ENCODE peak calls at places on chromosomes 13 and 19, in ten cellular contexts. O is fibroblast of lung; W is bronchial epithelial cell; R is NCI-H2107; Q is fibroblast of mammary gland; J is NCI-H1417; I is stimulated activated CD8-positive, alpha-beta memory T cell treated with anti-CD3 and anti-CD28 coated beads, Interleukin-15, amount 100 ng/mL, for 24 hours; N is omental fat pad; Z is dorsolateral prefrontal cortex; S is RWPE1. L is an unnamed sample.

GRCh38 chr13:77784531-77784930 is 87.0 kb downstream of the SLAIN1 start:
- DNase-seq in O (no peak), W (no peak), R (no peak), Q (no peak), J (no peak), I (no peak), N (no peak), Z (no peak), S (no peak), L (no peak)

GRCh38 chr13:28117689-28118377 is 17.5 kb upstream of the FLT3 start:
- DNase-seq in O (no peak), W (no peak), R (no peak), Q (no peak), J (no peak), I (no peak), N (no peak), Z (no peak), S (no peak), L (no peak)

GRCh38 chr19:33447336-33448158 is 74.0 kb downstream of the CEBPG start:
- DNase-seq in O (no peak), W (no peak), R (no peak), Q (no peak), J (no peak), I (no peak), N (no peak), Z (no peak), S (no peak), L (no peak)

GRCh38 chr13:43203781-43204180 is 180.4 kb downstream of the DNAJC15 start:
- DNase-seq in O (no peak), W (no peak), R (no peak), Q (peak; percentile 32), J (no peak), I (no peak), N (no peak), Z (no peak), S (no peak), L (no peak)

GRCh38 chr13:37868691-37869505 is 674 bp downstream of the TRPC4 start:
- DNase-seq in O (peak; percentile 58), W (no peak), R (no peak), Q (peak; percentile 14), J (no peak), I (no peak), N (no peak), Z (no peak), S (no peak), L (no peak)

GRCh38 chr19:48595171-48595570 is 11.4 kb upstream of the SPACA4 start:
- DNase-seq in O (no peak), W (no peak), R (no peak), Q (no peak), J (no peak), I (no peak), N (no peak), Z (no peak), S (no peak), L (no peak)

GRCh38 chr13:24982333-24982999 is 113.5 kb upstream of the PABPC3 start:
- DNase-seq in O (no peak), W (no peak), R (no peak), Q (no peak), J (peak; percentile 1), I (no peak), N (no peak), Z (no peak), S (no peak), L (no peak)

GRCh38 chr13:85298387-85298924 is 500.8 kb downstream of the SLITRK6 start:
- DNase-seq in O (no peak), W (no peak), R (no peak), Q (no peak), J (no peak), I (no peak), N (no peak), Z (no peak), S (no peak), L (no peak)

GRCh38 chr13:30147380-30147779 is 160.0 kb downstream of the KATNAL1 start:
- DNase-seq in O (no peak), W (no peak), R (no peak), Q (no peak), J (peak; percentile 39), I (no peak), N (no peak), Z (no peak), S (no peak), L (no peak)

GRCh38 chr19:2167896-2168618 is 4.3 kb downstream of the DOT1L start:
- DNase-seq in O (peak; percentile 61), W (no peak), R (no peak), Q (peak; percentile 82), J (no peak), I (no peak), N (no peak), Z (no peak), S (no peak), L (peak; percentile 81)

GRCh38 chr19:19461306-19461670 is 54.1 kb downstream of the TSSK6 start:
- DNase-seq in O (no peak), W (no peak), R (no peak), Q (no peak), J (no peak), I (no peak), N (no peak), Z (no peak), S (no peak), L (no peak)

GRCh38 chr13:36475468-36475867 is 43.2 kb downstream of the CCNA1 start:
- DNase-seq in O (peak; percentile 5), W (peak; percentile 58), R (no peak), Q (peak; percentile 28), J (no peak), I (no peak), N (no peak), Z (no peak), S (peak; percentile 37), L (peak; percentile 3)

GRCh38 chr19:12838182-12838890 is at the start of gene MAST1:
- DNase-seq in O (no peak), W (no peak), R (no peak), Q (no peak), J (peak; percentile 44), I (no peak), N (no peak), Z (no peak), S (no peak), L (peak; percentile 10)

GRCh38 chr19:48999481-49000325 is 6.0 kb downstream of the RUVBL2 start:
- DNase-seq in O (peak; percentile 62), W (peak; percentile 57), R (no peak), Q (peak; percentile 73), J (no peak), I (no peak), N (no peak), Z (no peak), S (no peak), L (no peak)

GRCh38 chr19:35462476-35462953 is 14.5 kb downstream of the FFAR2 start:
- DNase-seq in O (no peak), W (no peak), R (no peak), Q (no peak), J (no peak), I (no peak), N (no peak), Z (no peak), S (no peak), L (peak; percentile 81)

GRCh38 chr13:57627663-57628062 is 3.9 kb upstream of the PCDH17 start:
- DNase-seq in O (peak; percentile 27), W (peak; percentile 39), R (no peak), Q (peak; percentile 25), J (peak; percentile 49), I (no peak), N (no peak), Z (no peak), S (no peak), L (no peak)

GRCh38 chr19:947707-948533 is 22.1 kb downstream of the ARID3A start:
- DNase-seq in O (no peak), W (no peak), R (no peak), Q (no peak), J (no peak), I (no peak), N (no peak), Z (no peak), S (no peak), L (no peak)

GRCh38 chr19:29680447-29680846 is 15.2 kb downstream of the PLEKHF1 start:
- DNase-seq in O (no peak), W (no peak), R (no peak), Q (no peak), J (no peak), I (peak; percentile 53), N (no peak), Z (no peak), S (no peak), L (peak; percentile 81)

GRCh38 chr19:40143612-40144011 is 47.6 kb upstream of the MAP3K10 start:
- DNase-seq in O (no peak), W (no peak), R (no peak), Q (no peak), J (no peak), I (no peak), N (no peak), Z (no peak), S (no peak), L (peak; percentile 51)

GRCh38 chr19:51668167-51668566 is 21.5 kb upstream of the SIGLEC14 start:
- DNase-seq in O (no peak), W (no peak), R (no peak), Q (no peak), J (no peak), I (no peak), N (no peak), Z (no peak), S (no peak), L (no peak)

GRCh38 chr19:41541990-41542584 is 33.9 kb upstream of the CEACAM21 start:
- DNase-seq in O (no peak), W (peak; percentile 15), R (no peak), Q (peak; percentile 34), J (peak; percentile 68), I (peak; percentile 54), N (peak; percentile 59), Z (no peak), S (no peak), L (peak; percentile 58)

GRCh38 chr13:62933809-62934208 is 1518.2 kb upstream of the PCDH20 start:
- DNase-seq in O (no peak), W (no peak), R (no peak), Q (no peak), J (no peak), I (no peak), N (no peak), Z (no peak), S (no peak), L (no peak)

GRCh38 chr13:69948016-69948415 is 159.6 kb upstream of the ATXN8OS start:
- DNase-seq in O (no peak), W (no peak), R (no peak), Q (no peak), J (no peak), I (no peak), N (no peak), Z (no peak), S (no peak), L (no peak)

GRCh38 chr19:44367024-44367423 is 10.5 kb upstream of the ZNF112 start:
- DNase-seq in O (peak; percentile 10), W (no peak), R (no peak), Q (peak; percentile 45), J (no peak), I (no peak), N (no peak), Z (no peak), S (no peak), L (no peak)

GRCh38 chr19:4592445-4592844 is 33.0 kb upstream of the SEMA6B start:
- DNase-seq in O (no peak), W (no peak), R (no peak), Q (no peak), J (no peak), I (no peak), N (no peak), Z (no peak), S (no peak), L (no peak)

GRCh38 chr13:102901056-102901455 is 55.2 kb downstream of the ERCC5 start:
- DNase-seq in O (no peak), W (no peak), R (no peak), Q (no peak), J (no peak), I (no peak), N (no peak), Z (no peak), S (no peak), L (no peak)

GRCh38 chr19:5336195-5336965 is 4.2 kb downstream of the PTPRS start:
- DNase-seq in O (no peak), W (no peak), R (no peak), Q (no peak), J (no peak), I (no peak), N (no peak), Z (no peak), S (no peak), L (peak; percentile 6)

GRCh38 chr13:34172048-34172447 is 354.1 kb downstream of the RFC3 start:
- DNase-seq in O (no peak), W (peak; percentile 57), R (no peak), Q (peak; percentile 56), J (no peak), I (no peak), N (no peak), Z (no peak), S (no peak), L (no peak)